ENCODE peak calls at places on chromosomes 2 and 18, in four cellular contexts. One of them, this sample, is unnamed.
A peak's percentile ranks its signal among the peaks of the same experiment; 100 is the strongest.

GRCh38 chr2:239381709-239382134 is 19.1 kb downstream of the HDAC4 start:
- DNase-seq in AG10803: no peak
- DNase-seq in cortex of kidney: no peak
- DNase-seq in AG20443: no peak
- DNase-seq in this sample: no peak

GRCh38 chr18:22505136-22505535 is 87.4 kb upstream of the CTAGE1 start:
- DNase-seq in cortex of kidney: no peak
- DNase-seq in AG20443: peak; percentile 36
- DNase-seq in AG10803: peak; percentile 68
- DNase-seq in this sample: no peak

GRCh38 chr2:205427112-205427511 is 255.2 kb upstream of the NRP2 start:
- DNase-seq in AG10803: peak; percentile 43
- DNase-seq in AG20443: no peak
- DNase-seq in cortex of kidney: no peak
- DNase-seq in this sample: no peak

GRCh38 chr18:29301048-29301447 is 1124.1 kb upstream of the CDH2 start:
- DNase-seq in AG10803: no peak
- DNase-seq in AG20443: no peak
- DNase-seq in cortex of kidney: no peak
- DNase-seq in this sample: no peak

GRCh38 chr18:34710430-34711386 is 610 bp downstream of the DTNA start:
- DNase-seq in AG20443: peak; percentile 19
- DNase-seq in AG10803: peak; percentile 89
- DNase-seq in cortex of kidney: no peak
- DNase-seq in this sample: no peak

GRCh38 chr2:29462293-29462692 is 347.1 kb downstream of the CLIP4 start:
- DNase-seq in AG20443: peak; percentile 37
- DNase-seq in AG10803: peak; percentile 66
- DNase-seq in cortex of kidney: no peak
- DNase-seq in this sample: no peak

GRCh38 chr18:30616414-30616813 is 426.1 kb downstream of the DSC3 start:
- DNase-seq in AG10803: no peak
- DNase-seq in cortex of kidney: no peak
- DNase-seq in AG20443: no peak
- DNase-seq in this sample: no peak

GRCh38 chr2:168731002-168731401 is 71.4 kb upstream of the NOSTRIN start:
- DNase-seq in AG10803: no peak
- DNase-seq in AG20443: no peak
- DNase-seq in cortex of kidney: no peak
- DNase-seq in this sample: peak; percentile 25

GRCh38 chr18:78776151-78776550 is 203.5 kb upstream of the SALL3 start:
- DNase-seq in cortex of kidney: no peak
- DNase-seq in AG10803: no peak
- DNase-seq in AG20443: no peak
- DNase-seq in this sample: no peak

GRCh38 chr2:2057125-2057721 is 273.9 kb downstream of the MYT1L start:
- DNase-seq in AG10803: no peak
- DNase-seq in cortex of kidney: no peak
- DNase-seq in AG20443: no peak
- DNase-seq in this sample: no peak

GRCh38 chr18:12741351-12741750 is 38.5 kb downstream of the PSMG2 start:
- DNase-seq in cortex of kidney: no peak
- DNase-seq in AG10803: peak; percentile 29
- DNase-seq in AG20443: no peak
- DNase-seq in this sample: no peak

GRCh38 chr2:232389327-232389726 is 10.8 kb downstream of the ALPP start:
- DNase-seq in cortex of kidney: no peak
- DNase-seq in AG10803: no peak
- DNase-seq in AG20443: no peak
- DNase-seq in this sample: no peak

GRCh38 chr2:233210843-233211600 is 40.5 kb upstream of the ATG16L1 start:
- DNase-seq in AG20443: peak; percentile 91
- DNase-seq in cortex of kidney: no peak
- DNase-seq in AG10803: peak; percentile 92
- DNase-seq in this sample: peak; percentile 88

GRCh38 chr2:58110765-58111164 is 64.2 kb downstream of the VRK2 start:
- DNase-seq in AG20443: no peak
- DNase-seq in AG10803: no peak
- DNase-seq in cortex of kidney: no peak
- DNase-seq in this sample: no peak

GRCh38 chr2:189592353-189592984 is 11.9 kb upstream of the SLC40A1 start:
- DNase-seq in AG10803: no peak
- DNase-seq in AG20443: no peak
- DNase-seq in cortex of kidney: no peak
- DNase-seq in this sample: no peak

GRCh38 chr18:59096098-59096779 is 43.4 kb upstream of the SEC11C start:
- DNase-seq in AG20443: no peak
- DNase-seq in cortex of kidney: no peak
- DNase-seq in AG10803: no peak
- DNase-seq in this sample: no peak

GRCh38 chr2:100257939-100258338 is 64.4 kb downstream of the LONRF2 start:
- DNase-seq in AG10803: peak; percentile 23
- DNase-seq in cortex of kidney: no peak
- DNase-seq in AG20443: peak; percentile 56
- DNase-seq in this sample: peak; percentile 3

GRCh38 chr18:63322908-63323634 is 3.5 kb upstream of the BCL2 start:
- DNase-seq in AG20443: peak; percentile 68
- DNase-seq in cortex of kidney: no peak
- DNase-seq in AG10803: peak; percentile 73
- DNase-seq in this sample: peak; percentile 79

GRCh38 chr2:149008381-149008780 is 30.1 kb upstream of the LYPD6B start:
- DNase-seq in AG10803: no peak
- DNase-seq in AG20443: no peak
- DNase-seq in cortex of kidney: no peak
- DNase-seq in this sample: no peak

GRCh38 chr2:6909431-6910385 is 7.5 kb upstream of the RNF144A start:
- DNase-seq in AG10803: no peak
- DNase-seq in AG20443: no peak
- DNase-seq in cortex of kidney: no peak
- DNase-seq in this sample: no peak

GRCh38 chr2:238141541-238142318 is 3.3 kb downstream of the KLHL30 start:
- DNase-seq in cortex of kidney: no peak
- DNase-seq in AG10803: peak; percentile 36
- DNase-seq in AG20443: peak; percentile 40
- DNase-seq in this sample: peak; percentile 73

GRCh38 chr2:219142329-219142728 is 18.3 kb downstream of the NHEJ1 start:
- DNase-seq in AG10803: peak; percentile 97
- DNase-seq in AG20443: peak; percentile 96
- DNase-seq in cortex of kidney: no peak
- DNase-seq in this sample: peak; percentile 98

GRCh38 chr18:63683152-63683551 is 19.6 kb upstream of the SERPINB11 start:
- DNase-seq in cortex of kidney: no peak
- DNase-seq in AG20443: peak; percentile 90
- DNase-seq in AG10803: peak; percentile 93
- DNase-seq in this sample: peak; percentile 30

GRCh38 chr2:206585335-206585734 is 57.0 kb upstream of the FAM237A start:
- DNase-seq in cortex of kidney: no peak
- DNase-seq in AG10803: peak; percentile 4
- DNase-seq in AG20443: no peak
- DNase-seq in this sample: no peak

GRCh38 chr18:3012306-3012919 is 531 bp downstream of the LPIN2 start:
- DNase-seq in AG20443: peak; percentile 57
- DNase-seq in AG10803: no peak
- DNase-seq in cortex of kidney: no peak
- DNase-seq in this sample: peak; percentile 39

GRCh38 chr2:73307720-73308119 is 14.4 kb upstream of the EGR4 start:
- DNase-seq in AG20443: no peak
- DNase-seq in cortex of kidney: no peak
- DNase-seq in AG10803: no peak
- DNase-seq in this sample: no peak

GRCh38 chr2:64768426-64769033 is 114.8 kb upstream of the SERTAD2 start:
- DNase-seq in AG10803: no peak
- DNase-seq in AG20443: no peak
- DNase-seq in cortex of kidney: no peak
- DNase-seq in this sample: no peak

GRCh38 chr18:5425721-5426120 is 118.1 kb downstream of the EPB41L3 start:
- DNase-seq in AG10803: no peak
- DNase-seq in AG20443: no peak
- DNase-seq in cortex of kidney: no peak
- DNase-seq in this sample: no peak

GRCh38 chr18:51610481-51610880 is 413.0 kb upstream of the MEX3C start:
- DNase-seq in cortex of kidney: no peak
- DNase-seq in AG20443: no peak
- DNase-seq in AG10803: no peak
- DNase-seq in this sample: no peak

GRCh38 chr18:69844656-69845055 is 103.0 kb downstream of the CD226 start:
- DNase-seq in AG20443: no peak
- DNase-seq in AG10803: no peak
- DNase-seq in cortex of kidney: no peak
- DNase-seq in this sample: no peak